ENCODE peak calls at places on chromosomes 16 and 17, in six cellular contexts. Y is neural crest cell, L is fibroblast of lung, A is stomach, C is K562, V is HFF-Myc. I is an unnamed sample.

GRCh38 chr16:81730090-81731051 is 48.7 kb upstream of the PLCG2 start:
- DNase-seq in Y (peak), L (peak), A (peak), C (peak), V (peak), I (peak)

GRCh38 chr17:64281962-64282752 is 19.1 kb upstream of the TEX2 start:
- DNase-seq in Y (peak), L (peak), A (peak), C (peak), V (peak), I (peak)

GRCh38 chr17:29283496-29283895 is 10.5 kb downstream of the NUFIP2 start:
- DNase-seq in Y (no peak), L (no peak), A (no peak), C (no peak), V (no peak), I (no peak)

GRCh38 chr16:65116818-65117430 is 4.9 kb downstream of the CDH11 start:
- DNase-seq in Y (no peak), L (no peak), A (no peak), C (no peak), V (no peak), I (no peak)

GRCh38 chr17:66964083-66964771 is at the start of gene CACNG4:
- DNase-seq in Y (peak), L (no peak), A (no peak), C (peak), V (no peak), I (no peak)

GRCh38 chr17:38454528-38454927 is 26.3 kb downstream of the ARHGAP23 start:
- DNase-seq in Y (no peak), L (peak), A (peak), C (no peak), V (no peak), I (no peak)

GRCh38 chr17:71793550-71793949 is 327.3 kb upstream of the SOX9 start:
- DNase-seq in Y (no peak), L (no peak), A (no peak), C (no peak), V (no peak), I (no peak)

GRCh38 chr16:50196736-50197135 is 43.6 kb downstream of the TENT4B start:
- DNase-seq in Y (no peak), L (peak), A (no peak), C (no peak), V (no peak), I (peak)

GRCh38 chr17:27552467-27552779 is 78.6 kb upstream of the LGALS9 start:
- DNase-seq in Y (no peak), L (peak), A (no peak), C (no peak), V (no peak), I (peak)

GRCh38 chr17:68394608-68395331 is 62.5 kb downstream of the WIPI1 start:
- DNase-seq in Y (no peak), L (no peak), A (no peak), C (no peak), V (no peak), I (no peak)

GRCh38 chr17:71828182-71828596 is 292.6 kb upstream of the SOX9 start:
- DNase-seq in Y (peak), L (no peak), A (no peak), C (no peak), V (no peak), I (no peak)

GRCh38 chr16:57316390-57317017 is 32.0 kb upstream of the PLLP start:
- DNase-seq in Y (no peak), L (peak), A (no peak), C (no peak), V (peak), I (no peak)

GRCh38 chr16:86858501-86858900 is 280.2 kb downstream of the FOXL1 start:
- DNase-seq in Y (no peak), L (no peak), A (no peak), C (no peak), V (no peak), I (no peak)

GRCh38 chr16:57614546-57615343 is 13.7 kb upstream of the ADGRG1 start:
- DNase-seq in Y (no peak), L (no peak), A (peak), C (no peak), V (no peak), I (peak)

GRCh38 chr17:75059369-75060345 is 12.6 kb downstream of the KCTD2 start:
- DNase-seq in Y (no peak), L (peak), A (no peak), C (no peak), V (no peak), I (no peak)

GRCh38 chr16:995783-996182 is 14.2 kb downstream of the SOX8 start:
- DNase-seq in Y (no peak), L (no peak), A (no peak), C (no peak), V (no peak), I (no peak)

GRCh38 chr17:8162232-8162996 is at the start of gene VAMP2:
- DNase-seq in Y (peak), L (peak), A (peak), C (peak), V (no peak), I (peak)

GRCh38 chr16:62853887-62854286 is 817.6 kb upstream of the CDH8 start:
- DNase-seq in Y (no peak), L (no peak), A (no peak), C (no peak), V (no peak), I (no peak)

GRCh38 chr16:50207652-50208051 is 54.5 kb downstream of the TENT4B start:
- DNase-seq in Y (no peak), L (peak), A (no peak), C (no peak), V (peak), I (no peak)

GRCh38 chr16:17277981-17278381 is 192.8 kb downstream of the XYLT1 start:
- DNase-seq in Y (peak), L (peak), A (peak), C (no peak), V (no peak), I (peak)

DNA sequence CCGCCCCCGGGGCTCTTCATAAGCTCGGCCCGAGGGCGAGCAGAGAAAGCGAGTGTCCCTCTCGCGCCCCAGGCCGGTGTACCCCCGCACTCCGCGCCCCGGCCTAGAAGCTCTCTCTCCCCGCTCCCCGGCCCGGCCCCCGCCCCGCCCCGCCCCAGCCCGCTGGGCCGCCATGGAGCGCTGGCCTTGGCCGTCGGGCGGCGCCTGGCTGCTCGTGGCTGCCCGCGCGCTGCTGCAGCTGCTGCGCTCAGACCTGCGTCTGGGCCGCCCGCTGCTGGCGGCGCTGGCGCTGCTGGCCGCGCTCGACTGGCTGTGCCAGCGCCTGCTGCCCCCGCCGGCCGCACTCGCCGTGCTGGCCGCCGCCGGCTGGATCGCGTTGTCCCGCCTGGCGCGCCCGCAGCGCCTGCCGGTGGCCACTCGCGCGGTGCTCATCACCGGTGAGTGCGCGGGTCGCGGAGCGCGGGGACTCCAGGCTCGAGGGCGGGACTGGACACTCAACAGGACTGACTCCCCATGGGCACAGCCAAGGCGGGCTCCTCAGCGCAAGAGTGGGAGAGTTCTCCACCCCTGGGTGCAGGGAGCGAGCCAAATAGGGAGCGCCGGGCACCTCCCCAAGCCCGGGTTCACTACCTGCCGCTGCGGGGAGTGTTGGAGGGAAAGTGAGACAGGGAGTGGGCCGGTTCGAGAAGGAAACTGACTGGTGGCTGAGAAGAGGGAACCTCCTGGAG is at the start of gene HSD11B2:
- DNase-seq in Y (peak), L (peak), A (peak), C (peak), V (no peak), I (peak)
- TF ChIP-seq CTCF in Y (no peak), L (no peak), A (no peak), C (no peak), V (no peak), I (no peak)

DNA sequence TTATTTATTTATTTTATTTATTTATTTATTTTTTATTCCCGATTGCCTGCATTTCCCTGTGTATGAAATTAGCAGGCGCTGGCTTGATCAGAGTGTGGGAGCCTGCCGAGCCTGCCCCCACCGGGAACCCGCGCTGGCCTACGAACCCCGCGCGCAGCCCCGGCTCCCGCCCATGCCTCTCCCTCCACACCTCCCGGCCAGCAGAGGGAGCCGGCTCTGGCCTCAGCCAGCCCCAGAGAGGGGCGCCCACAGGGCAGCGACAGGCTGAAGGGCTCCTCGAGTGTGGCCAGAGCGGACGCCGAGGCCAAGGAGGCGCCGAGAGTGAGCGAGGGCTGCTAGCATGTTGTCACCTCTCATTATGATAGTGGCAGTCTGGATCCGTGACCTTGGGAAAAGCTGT is 13.0 kb upstream of the RBL2 start:
- DNase-seq in Y (no peak), L (no peak), A (no peak), C (no peak), V (no peak), I (no peak)
- TF ChIP-seq CTCF in Y (no peak), L (no peak), A (no peak), C (no peak), V (peak), I (no peak)

DNA sequence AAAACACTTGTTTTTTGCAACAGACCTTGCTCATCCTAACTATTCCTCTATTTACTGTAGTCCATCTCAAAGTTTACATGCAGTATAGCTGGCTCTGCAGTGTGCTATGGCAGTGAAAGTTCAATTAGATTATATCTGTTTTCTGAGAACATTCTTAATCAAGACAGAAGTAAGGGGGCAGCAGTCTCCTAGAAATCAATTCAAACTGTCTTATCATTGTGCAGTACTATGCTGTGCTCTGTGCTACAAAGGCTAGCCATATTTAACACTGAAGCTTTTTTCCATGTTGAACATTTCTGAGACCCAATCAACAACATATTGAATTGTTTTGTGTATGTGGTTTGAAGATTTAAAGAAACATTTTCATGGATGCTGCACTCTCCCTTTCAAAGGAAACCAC is 11.4 kb downstream of the NETO2 start:
- DNase-seq in Y (no peak), L (peak), A (no peak), C (no peak), V (no peak), I (no peak)
- TF ChIP-seq CTCF in Y (no peak), L (no peak), A (no peak), C (no peak), V (no peak), I (no peak)

GRCh38 chr17:82105882-82106696 is 8.1 kb upstream of the FASN start:
- DNase-seq in Y (peak), L (peak), A (peak), C (peak), V (no peak), I (peak)
- TF ChIP-seq CTCF in Y (peak), L (peak), A (no peak), C (peak), V (peak), I (peak)